ENCODE peak calls at places on chromosome 17, in four cellular contexts. One of them, this sample, is unnamed.

GRCh38 chr17:55806745-55807466 is 56.1 kb downstream of the PCTP start:
- DNase-seq in prostate gland: no peak
- DNase-seq in stomach: no peak
- DNase-seq in HepG2: no peak
- DNase-seq in this sample: no peak

GRCh38 chr17:73309727-73310555 is 1.9 kb downstream of the CDC42EP4 start:
- DNase-seq in stomach: peak
- DNase-seq in HepG2: no peak
- DNase-seq in prostate gland: no peak
- DNase-seq in this sample: peak

GRCh38 chr17:59838196-59838911 is 54.4 kb downstream of the TUBD1 start:
- DNase-seq in HepG2: no peak
- DNase-seq in prostate gland: no peak
- DNase-seq in stomach: no peak
- DNase-seq in this sample: no peak

GRCh38 chr17:39943702-39944392 is 16.3 kb downstream of the LRRC3C start:
- DNase-seq in stomach: no peak
- DNase-seq in HepG2: no peak
- DNase-seq in prostate gland: no peak
- DNase-seq in this sample: no peak

GRCh38 chr17:2749784-2750181 is 331 bp upstream of the CCDC92B start:
- DNase-seq in HepG2: peak
- DNase-seq in prostate gland: peak
- DNase-seq in stomach: peak
- DNase-seq in this sample: peak

GRCh38 chr17:37779554-37779953 is 34.7 kb upstream of the HNF1B start:
- DNase-seq in stomach: no peak
- DNase-seq in prostate gland: no peak
- DNase-seq in HepG2: no peak
- DNase-seq in this sample: no peak

GRCh38 chr17:15262291-15263205 is 2.6 kb downstream of the PMP22 start:
- DNase-seq in stomach: peak
- DNase-seq in prostate gland: peak
- DNase-seq in HepG2: no peak
- DNase-seq in this sample: peak

GRCh38 chr17:55157165-55157564 is 107.6 kb upstream of the HLF start:
- DNase-seq in HepG2: peak
- DNase-seq in stomach: no peak
- DNase-seq in prostate gland: no peak
- DNase-seq in this sample: peak

GRCh38 chr17:28467456-28468025 is 5.9 kb upstream of the SLC13A2 start:
- DNase-seq in prostate gland: no peak
- DNase-seq in HepG2: no peak
- DNase-seq in stomach: no peak
- DNase-seq in this sample: no peak

GRCh38 chr17:1108560-1108809 is 71.3 kb downstream of the ABR start:
- DNase-seq in prostate gland: no peak
- DNase-seq in HepG2: no peak
- DNase-seq in stomach: no peak
- DNase-seq in this sample: no peak

GRCh38 chr17:62704381-62704971 is 77.0 kb downstream of the MRC2 start:
- DNase-seq in HepG2: no peak
- DNase-seq in prostate gland: peak
- DNase-seq in stomach: peak
- DNase-seq in this sample: peak

GRCh38 chr17:61907361-61907760 is 20.4 kb downstream of the INTS2 start:
- DNase-seq in stomach: no peak
- DNase-seq in HepG2: no peak
- DNase-seq in prostate gland: no peak
- DNase-seq in this sample: no peak

GRCh38 chr17:72163474-72163873 is 42.7 kb downstream of the SOX9 start:
- DNase-seq in stomach: no peak
- DNase-seq in prostate gland: no peak
- DNase-seq in HepG2: no peak
- DNase-seq in this sample: no peak
- TF ChIP-seq POLR2AphosphoS5 in stomach: no peak
- TF ChIP-seq POLR2AphosphoS5 in prostate gland: no peak
- TF ChIP-seq POLR2AphosphoS5 in HepG2: no peak
- TF ChIP-seq POLR2AphosphoS5 in this sample: no peak

GRCh38 chr17:42166196-42166763 is 11.5 kb upstream of the RAB5C start:
- DNase-seq in HepG2: no peak
- DNase-seq in stomach: no peak
- DNase-seq in prostate gland: no peak
- DNase-seq in this sample: peak
- TF ChIP-seq CTCF in HepG2: no peak
- TF ChIP-seq CTCF in stomach: no peak
- TF ChIP-seq CTCF in prostate gland: no peak
- TF ChIP-seq CTCF in this sample: no peak

DNA sequence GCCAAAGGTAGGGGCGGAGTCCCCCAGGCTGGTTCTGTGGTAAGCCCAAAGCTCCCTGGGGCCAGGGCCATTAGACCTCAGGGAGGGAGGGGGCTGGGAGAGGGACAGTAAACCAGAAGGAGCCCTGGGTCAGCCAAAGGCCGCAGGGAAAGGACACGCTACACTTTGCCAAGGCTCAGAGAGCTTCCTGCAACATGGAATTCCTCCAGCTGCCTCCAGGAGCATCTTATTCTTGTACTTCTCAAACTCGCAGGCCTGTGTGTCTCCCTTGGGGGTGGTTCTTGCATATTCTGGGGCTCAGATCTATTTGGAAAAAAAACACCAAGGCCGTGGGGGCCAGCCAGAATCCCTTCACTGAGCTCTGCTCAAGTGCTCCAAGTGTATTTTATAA is 25.1 kb downstream of the AKAP1 start:
- DNase-seq in HepG2: no peak
- DNase-seq in stomach: no peak
- DNase-seq in prostate gland: no peak
- DNase-seq in this sample: no peak
- TF ChIP-seq POLR2AphosphoS5 in HepG2: no peak
- TF ChIP-seq POLR2AphosphoS5 in stomach: no peak
- TF ChIP-seq POLR2AphosphoS5 in prostate gland: peak
- TF ChIP-seq POLR2AphosphoS5 in this sample: no peak

DNA sequence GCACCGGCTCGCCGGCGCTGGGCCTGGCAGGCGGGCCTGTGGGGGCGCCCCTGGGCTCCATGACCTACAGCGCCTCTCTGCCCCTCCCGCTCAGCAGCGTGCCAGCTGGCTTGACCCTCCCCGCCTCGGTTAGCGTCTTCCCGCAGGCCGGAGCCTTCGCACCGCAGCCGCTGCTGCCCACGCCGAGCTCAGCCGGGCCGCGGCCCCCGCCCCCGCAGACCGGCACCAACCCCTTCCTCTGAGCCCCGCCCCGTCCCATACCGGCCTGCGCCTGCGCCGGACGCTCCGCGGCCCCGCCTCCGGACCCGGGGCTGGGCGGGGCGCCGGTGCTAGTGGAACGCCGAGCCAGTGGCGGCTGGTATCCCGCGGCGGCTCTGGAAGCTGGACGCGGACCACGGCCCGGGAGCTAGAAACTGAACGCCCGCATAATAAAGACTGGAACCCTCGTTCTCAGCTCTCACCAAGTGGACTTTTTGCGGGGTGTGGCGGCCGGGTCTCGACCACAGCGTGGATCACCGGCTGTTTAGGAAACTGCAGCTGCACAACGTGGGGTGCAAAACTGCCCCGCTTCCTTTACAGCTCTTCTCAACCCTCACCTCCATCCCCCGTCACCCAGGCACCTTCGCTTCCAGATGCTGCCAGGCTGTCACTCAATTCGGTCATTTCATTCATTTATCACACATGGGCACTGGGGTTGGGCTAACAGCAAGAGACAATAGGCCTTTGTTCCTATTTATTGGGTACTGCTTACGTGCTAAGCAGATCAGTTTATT is 4.9 kb upstream of the SPATA20 start:
- DNase-seq in stomach: peak
- DNase-seq in prostate gland: peak
- DNase-seq in HepG2: peak
- DNase-seq in this sample: peak
- TF ChIP-seq CTCF in stomach: no peak
- TF ChIP-seq CTCF in prostate gland: no peak
- TF ChIP-seq CTCF in HepG2: peak
- TF ChIP-seq CTCF in this sample: peak

GRCh38 chr17:77127735-77128361 is 12.9 kb upstream of the SEC14L1 start:
- DNase-seq in HepG2: no peak
- DNase-seq in prostate gland: peak
- DNase-seq in stomach: peak
- DNase-seq in this sample: peak

GRCh38 chr17:77126519-77126918 is 14.2 kb upstream of the SEC14L1 start:
- DNase-seq in prostate gland: no peak
- DNase-seq in HepG2: no peak
- DNase-seq in stomach: peak
- DNase-seq in this sample: no peak

GRCh38 chr17:77120866-77121265 is 19.9 kb upstream of the SEC14L1 start:
- DNase-seq in stomach: no peak
- DNase-seq in prostate gland: no peak
- DNase-seq in HepG2: no peak
- DNase-seq in this sample: no peak

GRCh38 chr17:77125432-77125901 is 15.3 kb upstream of the SEC14L1 start:
- DNase-seq in prostate gland: no peak
- DNase-seq in HepG2: peak
- DNase-seq in stomach: no peak
- DNase-seq in this sample: no peak

DNA sequence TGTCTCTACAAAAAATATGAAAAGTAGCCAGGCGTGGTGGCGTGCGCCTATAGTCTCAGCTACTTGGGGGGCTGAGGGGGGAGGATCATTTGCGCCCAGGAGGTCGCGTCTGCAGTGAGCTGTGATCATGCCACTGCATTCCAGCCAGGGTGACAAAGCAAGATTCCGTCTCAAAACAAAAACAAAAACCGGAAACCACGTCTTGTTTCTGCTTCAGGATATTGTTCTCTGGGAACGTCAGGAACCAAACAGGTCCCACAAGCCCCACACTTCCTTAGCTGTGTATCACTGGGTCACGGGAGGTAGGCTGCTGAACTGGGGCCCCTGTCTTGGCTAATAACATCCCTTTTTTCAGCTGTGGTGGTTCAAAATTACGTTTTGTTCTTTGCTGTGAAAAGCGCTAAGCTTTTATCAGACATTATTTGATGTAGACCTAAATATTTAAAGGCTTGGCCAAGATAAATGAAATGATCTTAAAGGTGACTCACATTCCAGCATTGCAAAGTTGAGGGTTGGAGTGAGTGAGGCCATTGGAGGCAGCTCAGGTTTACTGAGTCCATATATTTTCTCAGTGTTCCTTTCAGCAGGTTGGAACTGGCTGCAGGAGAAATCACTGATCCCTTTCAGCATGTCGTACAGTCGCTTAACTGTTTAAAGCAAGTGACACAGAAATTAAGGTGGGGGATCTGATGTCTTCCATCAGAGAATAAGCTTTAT is 16.4 kb upstream of the SEC14L1 start:
- DNase-seq in prostate gland: peak
- DNase-seq in HepG2: no peak
- DNase-seq in stomach: peak
- DNase-seq in this sample: no peak
- TF ChIP-seq POLR2AphosphoS5 in prostate gland: peak
- TF ChIP-seq POLR2AphosphoS5 in HepG2: no peak
- TF ChIP-seq POLR2AphosphoS5 in stomach: peak
- TF ChIP-seq POLR2AphosphoS5 in this sample: peak

DNA sequence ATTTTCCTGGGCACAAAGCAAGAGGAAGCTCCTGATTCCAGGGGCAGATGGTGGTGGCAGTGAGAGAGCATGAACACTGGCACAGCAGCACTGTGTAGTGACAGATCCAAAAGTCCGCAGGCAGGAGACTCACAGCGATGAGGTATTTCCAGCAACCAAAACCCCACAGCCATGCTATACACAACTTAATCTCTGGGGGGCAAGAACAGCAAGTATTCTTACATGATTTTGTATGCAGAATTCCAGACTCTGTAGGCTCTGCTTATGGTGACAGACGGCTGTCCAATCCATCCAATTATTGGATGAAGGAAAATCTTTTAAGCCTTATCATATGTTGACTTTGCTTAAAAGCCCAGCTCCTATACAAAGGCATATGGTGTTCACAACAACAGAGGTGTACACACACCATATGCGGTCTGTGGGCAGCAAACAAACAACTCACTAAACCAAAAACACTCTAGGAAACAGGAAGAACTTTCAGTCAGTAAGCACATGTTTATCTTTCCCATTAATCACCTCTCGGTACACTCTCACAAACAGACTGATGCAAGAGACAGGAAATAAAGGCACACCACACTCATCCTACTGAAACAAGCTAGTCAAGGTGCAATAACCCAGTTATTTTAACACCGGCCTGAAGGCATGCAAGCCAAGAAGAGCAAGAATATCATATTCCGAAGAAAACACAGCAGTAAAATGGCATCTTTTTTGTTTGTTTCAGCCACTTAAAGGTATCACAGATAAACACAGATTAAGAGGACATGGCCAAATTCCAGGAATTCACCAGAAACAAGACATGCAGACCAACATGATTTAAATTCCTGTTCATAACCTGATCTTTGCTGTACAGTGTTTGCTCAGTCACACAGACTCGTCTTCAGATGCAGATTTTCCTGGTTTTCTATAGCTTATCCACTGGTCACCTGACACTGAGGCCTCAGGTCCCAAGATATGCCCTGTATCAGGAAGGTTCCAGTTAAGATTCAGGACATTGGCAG is 47.8 kb downstream of the ERN1 start:
- DNase-seq in stomach: no peak
- DNase-seq in prostate gland: peak
- DNase-seq in HepG2: peak
- DNase-seq in this sample: peak
- TF ChIP-seq CTCF in stomach: no peak
- TF ChIP-seq CTCF in prostate gland: no peak
- TF ChIP-seq CTCF in HepG2: no peak
- TF ChIP-seq CTCF in this sample: no peak

This sample was measured in upper lobe of left lung.